ENCODE peak calls at places on chromosome 1, in eight cellular contexts. One of them, this sample, is unnamed.

GRCh38 chr1:209710098-209710497 is 5.5 kb downstream of the HSD11B1 start:
- DNase-seq in hepatocyte: no peak
- DNase-seq in uterus: no peak
- DNase-seq in OCI-LY7: no peak
- DNase-seq in cardiac muscle cell: no peak
- DNase-seq in GM23338: no peak
- DNase-seq in astrocyte of the spinal cord: no peak
- DNase-seq in AG04450: no peak
- DNase-seq in this sample: no peak

GRCh38 chr1:110466646-110467280 is 15.8 kb downstream of the PROK1 start:
- DNase-seq in astrocyte of the spinal cord: no peak
- DNase-seq in hepatocyte: no peak
- DNase-seq in AG04450: no peak
- DNase-seq in OCI-LY7: no peak
- DNase-seq in uterus: no peak
- DNase-seq in GM23338: no peak
- DNase-seq in cardiac muscle cell: no peak
- DNase-seq in this sample: no peak

GRCh38 chr1:86965012-86965826 is 50.8 kb downstream of the HS2ST1 start:
- DNase-seq in uterus: no peak
- DNase-seq in GM23338: peak
- DNase-seq in AG04450: peak
- DNase-seq in cardiac muscle cell: peak
- DNase-seq in hepatocyte: peak
- DNase-seq in OCI-LY7: peak
- DNase-seq in astrocyte of the spinal cord: peak
- DNase-seq in this sample: no peak

GRCh38 chr1:70675737-70676156 is 264.7 kb downstream of the CTH start:
- DNase-seq in hepatocyte: no peak
- DNase-seq in uterus: no peak
- DNase-seq in astrocyte of the spinal cord: no peak
- DNase-seq in AG04450: no peak
- DNase-seq in GM23338: peak
- DNase-seq in cardiac muscle cell: peak
- DNase-seq in OCI-LY7: peak
- DNase-seq in this sample: no peak

GRCh38 chr1:110319332-110320167 is 19.6 kb upstream of the RBM15 start:
- DNase-seq in GM23338: no peak
- DNase-seq in astrocyte of the spinal cord: no peak
- DNase-seq in AG04450: no peak
- DNase-seq in hepatocyte: no peak
- DNase-seq in uterus: no peak
- DNase-seq in OCI-LY7: no peak
- DNase-seq in cardiac muscle cell: no peak
- DNase-seq in this sample: no peak

GRCh38 chr1:11374079-11374747 is 101.2 kb downstream of the UBIAD1 start:
- DNase-seq in GM23338: no peak
- DNase-seq in cardiac muscle cell: no peak
- DNase-seq in astrocyte of the spinal cord: no peak
- DNase-seq in hepatocyte: no peak
- DNase-seq in AG04450: no peak
- DNase-seq in OCI-LY7: peak
- DNase-seq in uterus: no peak
- DNase-seq in this sample: no peak

GRCh38 chr1:112542206-112542973 is 33.6 kb downstream of the WNT2B start:
- DNase-seq in hepatocyte: no peak
- DNase-seq in GM23338: no peak
- DNase-seq in cardiac muscle cell: no peak
- DNase-seq in uterus: no peak
- DNase-seq in OCI-LY7: no peak
- DNase-seq in AG04450: no peak
- DNase-seq in astrocyte of the spinal cord: no peak
- DNase-seq in this sample: peak

GRCh38 chr1:231603598-231604275 is 22.9 kb upstream of the DISC1 start:
- DNase-seq in AG04450: no peak
- DNase-seq in cardiac muscle cell: peak
- DNase-seq in uterus: peak
- DNase-seq in OCI-LY7: peak
- DNase-seq in astrocyte of the spinal cord: peak
- DNase-seq in hepatocyte: peak
- DNase-seq in GM23338: peak
- DNase-seq in this sample: peak

GRCh38 chr1:181743878-181744312 is 260.6 kb downstream of the CACNA1E start:
- DNase-seq in uterus: no peak
- DNase-seq in astrocyte of the spinal cord: no peak
- DNase-seq in cardiac muscle cell: no peak
- DNase-seq in OCI-LY7: no peak
- DNase-seq in hepatocyte: no peak
- DNase-seq in GM23338: no peak
- DNase-seq in AG04450: no peak
- DNase-seq in this sample: no peak

GRCh38 chr1:167548059-167548932 is 5.3 kb downstream of the CREG1 start:
- DNase-seq in GM23338: no peak
- DNase-seq in AG04450: no peak
- DNase-seq in cardiac muscle cell: no peak
- DNase-seq in hepatocyte: no peak
- DNase-seq in astrocyte of the spinal cord: no peak
- DNase-seq in OCI-LY7: no peak
- DNase-seq in uterus: no peak
- DNase-seq in this sample: no peak

GRCh38 chr1:217402301-217402700 is 228.6 kb downstream of the GPATCH2 start:
- DNase-seq in astrocyte of the spinal cord: no peak
- DNase-seq in cardiac muscle cell: no peak
- DNase-seq in uterus: no peak
- DNase-seq in OCI-LY7: no peak
- DNase-seq in AG04450: no peak
- DNase-seq in hepatocyte: no peak
- DNase-seq in GM23338: no peak
- DNase-seq in this sample: no peak

GRCh38 chr1:17485280-17485679 is 45.8 kb upstream of the RCC2 start:
- DNase-seq in hepatocyte: no peak
- DNase-seq in cardiac muscle cell: peak
- DNase-seq in OCI-LY7: peak
- DNase-seq in astrocyte of the spinal cord: no peak
- DNase-seq in uterus: no peak
- DNase-seq in AG04450: no peak
- DNase-seq in GM23338: peak
- DNase-seq in this sample: no peak

GRCh38 chr1:31866450-31866801 is 50.6 kb upstream of the SPOCD1 start:
- DNase-seq in hepatocyte: peak
- DNase-seq in AG04450: no peak
- DNase-seq in astrocyte of the spinal cord: no peak
- DNase-seq in GM23338: no peak
- DNase-seq in uterus: no peak
- DNase-seq in cardiac muscle cell: no peak
- DNase-seq in OCI-LY7: peak
- DNase-seq in this sample: no peak

GRCh38 chr1:183090386-183091006 is 67.3 kb downstream of the LAMC1 start:
- DNase-seq in GM23338: no peak
- DNase-seq in astrocyte of the spinal cord: no peak
- DNase-seq in uterus: peak
- DNase-seq in hepatocyte: no peak
- DNase-seq in AG04450: no peak
- DNase-seq in cardiac muscle cell: no peak
- DNase-seq in OCI-LY7: no peak
- DNase-seq in this sample: no peak

GRCh38 chr1:209855623-209856022 is 27.9 kb downstream of the UTP25 start:
- DNase-seq in AG04450: no peak
- DNase-seq in hepatocyte: no peak
- DNase-seq in cardiac muscle cell: no peak
- DNase-seq in OCI-LY7: no peak
- DNase-seq in uterus: no peak
- DNase-seq in astrocyte of the spinal cord: no peak
- DNase-seq in GM23338: no peak
- DNase-seq in this sample: no peak

GRCh38 chr1:60813051-60813450 is 269.3 kb upstream of the NFIA start:
- DNase-seq in OCI-LY7: no peak
- DNase-seq in astrocyte of the spinal cord: peak
- DNase-seq in hepatocyte: no peak
- DNase-seq in GM23338: no peak
- DNase-seq in cardiac muscle cell: no peak
- DNase-seq in uterus: no peak
- DNase-seq in AG04450: no peak
- DNase-seq in this sample: no peak

GRCh38 chr1:160853756-160854155 is 8.9 kb downstream of the CD244 start:
- DNase-seq in GM23338: no peak
- DNase-seq in OCI-LY7: no peak
- DNase-seq in hepatocyte: no peak
- DNase-seq in AG04450: no peak
- DNase-seq in astrocyte of the spinal cord: no peak
- DNase-seq in cardiac muscle cell: no peak
- DNase-seq in uterus: no peak
- DNase-seq in this sample: no peak

DNA sequence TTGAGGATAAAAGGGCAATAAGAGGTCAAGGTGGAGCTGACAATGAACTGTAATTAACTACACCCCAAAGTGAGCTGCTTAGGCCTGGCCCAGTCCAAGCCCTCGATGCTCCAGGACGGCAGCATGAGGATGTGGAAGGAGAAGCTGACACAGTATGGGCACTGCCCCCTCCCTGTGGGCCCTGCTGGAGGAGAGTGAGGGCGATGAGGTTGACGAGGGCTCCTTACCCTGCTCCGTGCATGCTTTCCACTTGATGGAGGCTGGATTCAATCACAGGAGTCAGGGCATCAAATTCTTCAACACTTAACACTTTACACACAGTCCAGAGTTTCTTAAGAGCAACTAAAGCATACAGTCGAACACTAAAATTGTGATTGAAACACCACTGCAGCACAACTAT is 32.4 kb downstream of the COA6 start:
- DNase-seq in uterus: no peak
- DNase-seq in OCI-LY7: no peak
- DNase-seq in GM23338: no peak
- DNase-seq in hepatocyte: no peak
- DNase-seq in AG04450: no peak
- DNase-seq in astrocyte of the spinal cord: no peak
- DNase-seq in cardiac muscle cell: peak
- DNase-seq in this sample: no peak
- TF ChIP-seq CTCF in uterus: no peak
- TF ChIP-seq CTCF in OCI-LY7: no peak
- TF ChIP-seq CTCF in GM23338: no peak
- TF ChIP-seq CTCF in hepatocyte: no peak
- TF ChIP-seq CTCF in AG04450: no peak
- TF ChIP-seq CTCF in astrocyte of the spinal cord: no peak
- TF ChIP-seq CTCF in cardiac muscle cell: no peak
- TF ChIP-seq CTCF in this sample: no peak

GRCh38 chr1:54884768-54885167 is 2.2 kb downstream of the DHCR24 start:
- DNase-seq in GM23338: no peak
- DNase-seq in hepatocyte: no peak
- DNase-seq in AG04450: no peak
- DNase-seq in cardiac muscle cell: no peak
- DNase-seq in astrocyte of the spinal cord: no peak
- DNase-seq in uterus: no peak
- DNase-seq in OCI-LY7: no peak
- DNase-seq in this sample: no peak
- H3K4me3 ChIP-seq in GM23338: peak
- H3K4me3 ChIP-seq in hepatocyte: peak
- H3K4me3 ChIP-seq in AG04450: no peak
- H3K4me3 ChIP-seq in cardiac muscle cell: no peak
- H3K4me3 ChIP-seq in astrocyte of the spinal cord: no peak
- H3K4me3 ChIP-seq in uterus: no peak
- H3K4me3 ChIP-seq in OCI-LY7: peak
- H3K4me3 ChIP-seq in this sample: peak

GRCh38 chr1:214317734-214318133 is 36.8 kb downstream of the SMYD2 start:
- DNase-seq in cardiac muscle cell: no peak
- DNase-seq in uterus: no peak
- DNase-seq in hepatocyte: no peak
- DNase-seq in OCI-LY7: no peak
- DNase-seq in AG04450: no peak
- DNase-seq in astrocyte of the spinal cord: peak
- DNase-seq in GM23338: peak
- DNase-seq in this sample: no peak

GRCh38 chr1:214321686-214322453 is 40.9 kb downstream of the SMYD2 start:
- DNase-seq in GM23338: no peak
- DNase-seq in AG04450: no peak
- DNase-seq in uterus: no peak
- DNase-seq in astrocyte of the spinal cord: no peak
- DNase-seq in hepatocyte: no peak
- DNase-seq in OCI-LY7: no peak
- DNase-seq in cardiac muscle cell: no peak
- DNase-seq in this sample: peak

GRCh38 chr1:214318956-214319355 is 38.0 kb downstream of the SMYD2 start:
- DNase-seq in GM23338: peak
- DNase-seq in hepatocyte: no peak
- DNase-seq in astrocyte of the spinal cord: no peak
- DNase-seq in AG04450: no peak
- DNase-seq in OCI-LY7: no peak
- DNase-seq in uterus: no peak
- DNase-seq in cardiac muscle cell: no peak
- DNase-seq in this sample: no peak

GRCh38 chr1:214318356-214318755 is 37.4 kb downstream of the SMYD2 start:
- DNase-seq in uterus: no peak
- DNase-seq in astrocyte of the spinal cord: peak
- DNase-seq in cardiac muscle cell: no peak
- DNase-seq in hepatocyte: no peak
- DNase-seq in GM23338: no peak
- DNase-seq in OCI-LY7: no peak
- DNase-seq in AG04450: no peak
- DNase-seq in this sample: no peak

GRCh38 chr1:214319930-214320329 is 39.0 kb downstream of the SMYD2 start:
- DNase-seq in AG04450: no peak
- DNase-seq in hepatocyte: no peak
- DNase-seq in astrocyte of the spinal cord: no peak
- DNase-seq in OCI-LY7: no peak
- DNase-seq in uterus: no peak
- DNase-seq in cardiac muscle cell: no peak
- DNase-seq in GM23338: no peak
- DNase-seq in this sample: no peak
- TF ChIP-seq CTCF in AG04450: peak
- TF ChIP-seq CTCF in hepatocyte: no peak
- TF ChIP-seq CTCF in astrocyte of the spinal cord: peak
- TF ChIP-seq CTCF in OCI-LY7: peak
- TF ChIP-seq CTCF in uterus: no peak
- TF ChIP-seq CTCF in cardiac muscle cell: no peak
- TF ChIP-seq CTCF in GM23338: no peak
- TF ChIP-seq CTCF in this sample: no peak

GRCh38 chr1:54395535-54395934 is 10.7 kb downstream of the SSBP3 start:
- DNase-seq in astrocyte of the spinal cord: no peak
- DNase-seq in GM23338: no peak
- DNase-seq in OCI-LY7: no peak
- DNase-seq in cardiac muscle cell: no peak
- DNase-seq in hepatocyte: no peak
- DNase-seq in AG04450: no peak
- DNase-seq in uterus: no peak
- DNase-seq in this sample: no peak

GRCh38 chr1:54392401-54392800 is 13.8 kb downstream of the SSBP3 start:
- DNase-seq in OCI-LY7: no peak
- DNase-seq in GM23338: no peak
- DNase-seq in uterus: no peak
- DNase-seq in hepatocyte: no peak
- DNase-seq in astrocyte of the spinal cord: no peak
- DNase-seq in cardiac muscle cell: no peak
- DNase-seq in AG04450: no peak
- DNase-seq in this sample: no peak

GRCh38 chr1:54394104-54394503 is 12.1 kb downstream of the SSBP3 start:
- DNase-seq in GM23338: no peak
- DNase-seq in hepatocyte: no peak
- DNase-seq in astrocyte of the spinal cord: no peak
- DNase-seq in AG04450: no peak
- DNase-seq in OCI-LY7: no peak
- DNase-seq in uterus: no peak
- DNase-seq in cardiac muscle cell: no peak
- DNase-seq in this sample: no peak

GRCh38 chr1:54391450-54392071 is 14.6 kb downstream of the SSBP3 start:
- DNase-seq in OCI-LY7: no peak
- DNase-seq in uterus: no peak
- DNase-seq in hepatocyte: no peak
- DNase-seq in AG04450: no peak
- DNase-seq in GM23338: no peak
- DNase-seq in cardiac muscle cell: no peak
- DNase-seq in astrocyte of the spinal cord: no peak
- DNase-seq in this sample: no peak

GRCh38 chr1:54390655-54391054 is 15.5 kb downstream of the SSBP3 start:
- DNase-seq in uterus: no peak
- DNase-seq in AG04450: no peak
- DNase-seq in GM23338: no peak
- DNase-seq in hepatocyte: no peak
- DNase-seq in cardiac muscle cell: no peak
- DNase-seq in OCI-LY7: no peak
- DNase-seq in astrocyte of the spinal cord: no peak
- DNase-seq in this sample: no peak
- H3K4me3 ChIP-seq in uterus: no peak
- H3K4me3 ChIP-seq in AG04450: no peak
- H3K4me3 ChIP-seq in GM23338: no peak
- H3K4me3 ChIP-seq in hepatocyte: no peak
- H3K4me3 ChIP-seq in cardiac muscle cell: no peak
- H3K4me3 ChIP-seq in OCI-LY7: no peak
- H3K4me3 ChIP-seq in astrocyte of the spinal cord: no peak
- H3K4me3 ChIP-seq in this sample: no peak